ENCODE peak calls at places on chromosomes 1 and 21, in seven cellular contexts. C, M, K, V, R, G and W are unnamed samples.

GRCh38 chr1:223401873-223402789 is 8.9 kb downstream of the CCDC185 start:
- DNase-seq in C (no peak), M (no peak), K (peak; percentile 24), V (no peak), R (peak; percentile 73), G (no peak), W (peak; percentile 77)

GRCh38 chr21:35226302-35226701 is 177.2 kb upstream of the RUNX1 start:
- DNase-seq in C (no peak), M (no peak), K (no peak), V (no peak), R (peak; percentile 44), G (no peak), W (no peak)

GRCh38 chr1:33616780-33617179 is 144.3 kb downstream of the ZSCAN20 start:
- DNase-seq in C (no peak), M (no peak), K (no peak), V (no peak), R (no peak), G (no peak), W (no peak)

GRCh38 chr1:175191654-175192053 is 922 bp downstream of the KIAA0040 start:
- DNase-seq in C (peak; percentile 43), M (no peak), K (no peak), V (peak; percentile 29), R (peak; percentile 4), G (no peak), W (peak; percentile 39)

GRCh38 chr1:24283326-24284155 is 35.6 kb upstream of the GRHL3 start:
- DNase-seq in C (peak; percentile 73), M (no peak), K (peak; percentile 56), V (no peak), R (peak; percentile 54), G (no peak), W (peak; percentile 94)

GRCh38 chr1:156053770-156054499 is at the start of gene UBQLN4:
- DNase-seq in C (peak; percentile 87), M (peak; percentile 80), K (peak; percentile 67), V (peak; percentile 87), R (peak; percentile 84), G (peak; percentile 95), W (peak; percentile 86)

GRCh38 chr1:247373721-247374141 is 42.1 kb upstream of the ZNF496 start:
- DNase-seq in C (peak; percentile 61), M (peak; percentile 68), K (no peak), V (peak; percentile 21), R (peak; percentile 60), G (peak; percentile 80), W (peak; percentile 55)

GRCh38 chr1:228141082-228141870 is 1.2 kb downstream of the GUK1 start:
- DNase-seq in C (peak; percentile 52), M (no peak), K (no peak), V (peak; percentile 73), R (peak; percentile 87), G (peak; percentile 76), W (peak; percentile 29)

GRCh38 chr1:109347511-109347910 is 40.7 kb upstream of the MYBPHL start:
- DNase-seq in C (no peak), M (no peak), K (no peak), V (no peak), R (no peak), G (no peak), W (no peak)

GRCh38 chr1:59579222-59579621 is 235.5 kb upstream of the HOOK1 start:
- DNase-seq in C (no peak), M (no peak), K (no peak), V (no peak), R (no peak), G (no peak), W (no peak)

GRCh38 chr1:59569198-59569597 is 245.6 kb upstream of the HOOK1 start:
- DNase-seq in C (no peak), M (no peak), K (no peak), V (no peak), R (no peak), G (no peak), W (no peak)

GRCh38 chr1:59577774-59578173 is 237.0 kb upstream of the HOOK1 start:
- DNase-seq in C (no peak), M (no peak), K (no peak), V (no peak), R (no peak), G (no peak), W (no peak)

GRCh38 chr1:59570524-59570923 is 244.2 kb upstream of the HOOK1 start:
- DNase-seq in C (no peak), M (no peak), K (no peak), V (no peak), R (peak; percentile 27), G (no peak), W (peak; percentile 10)

DNA sequence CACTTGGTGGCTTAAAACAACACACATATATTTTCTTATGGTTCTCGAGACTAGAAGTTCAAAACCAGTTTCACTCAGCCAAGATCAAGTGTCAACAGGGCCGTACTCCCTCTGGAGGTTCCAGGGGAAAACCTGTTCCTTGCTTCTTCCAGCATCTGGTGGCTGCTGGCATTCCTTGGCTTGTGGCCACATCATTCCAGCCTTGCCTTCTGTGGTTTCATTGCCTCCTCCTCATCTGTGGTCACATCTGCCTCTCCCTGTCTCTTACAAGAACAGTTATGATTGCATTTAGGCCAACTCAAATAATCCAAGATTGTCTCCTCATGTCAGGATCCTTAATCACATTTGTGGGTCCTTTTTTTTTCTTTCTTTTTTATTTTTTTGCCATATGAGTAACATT is 240.7 kb upstream of the HOOK1 start:
- DNase-seq in C (no peak), M (no peak), K (no peak), V (no peak), R (peak; percentile 82), G (no peak), W (no peak)
- TF ChIP-seq CTCF in C (no peak), M (no peak), K (no peak), V (no peak), R (no peak), G (no peak), W (no peak)

DNA sequence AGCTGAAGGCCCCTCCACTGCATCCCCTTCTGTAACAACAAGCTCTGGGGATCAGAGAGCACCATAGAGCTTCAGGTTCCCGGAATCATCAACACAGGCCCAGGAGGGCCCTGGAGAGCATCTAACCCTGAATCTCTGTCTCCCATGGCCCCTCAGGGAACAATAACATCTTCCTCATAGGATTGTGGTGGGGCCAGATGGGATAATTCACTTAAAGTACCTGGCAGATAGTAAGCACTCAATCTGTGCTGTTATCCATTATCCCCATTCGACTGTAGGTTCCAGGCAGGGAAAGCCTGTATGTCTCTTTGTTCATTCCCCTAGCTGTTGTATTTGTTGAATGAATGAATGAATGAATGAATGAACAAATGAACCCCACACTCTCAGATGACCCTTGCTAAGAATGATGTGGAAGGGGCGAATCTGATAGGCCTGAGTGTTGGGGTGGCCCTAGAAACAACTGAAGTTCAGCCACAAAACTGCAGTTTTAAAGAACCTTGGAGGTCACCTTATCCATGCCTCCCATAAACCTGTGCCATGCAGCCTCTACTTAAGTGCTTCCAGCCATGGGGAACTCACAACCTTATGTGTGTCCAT is 14.5 kb downstream of the LAPTM5 start:
- DNase-seq in C (no peak), M (no peak), K (no peak), V (no peak), R (no peak), G (no peak), W (no peak)
- H3K4me3 ChIP-seq in C (no peak overlapping the region), M (no peak overlapping the region), K (no peak overlapping the region), V (no peak overlapping the region), R (no peak overlapping the region), G (no peak overlapping the region), W (no peak overlapping the region)

DNA sequence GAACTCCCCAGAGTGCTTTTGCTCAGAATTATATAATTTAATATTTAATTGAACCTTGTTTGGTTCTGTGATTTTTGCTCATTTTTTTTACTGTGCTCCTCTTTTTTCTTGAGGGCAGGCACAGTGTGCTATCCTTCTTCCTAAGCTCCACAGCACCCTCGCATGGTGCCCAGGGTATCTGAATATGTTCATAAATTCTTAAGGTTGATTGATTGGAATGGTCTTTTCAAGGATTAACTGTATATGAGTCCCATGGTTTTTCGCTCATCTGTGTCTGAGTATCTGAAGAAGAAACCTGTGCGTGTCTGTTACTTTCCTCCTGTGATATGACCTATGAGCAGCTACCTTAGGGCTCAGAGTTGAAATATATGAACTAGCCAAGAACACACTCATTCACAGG is 393.7 kb downstream of the HLX start:
- DNase-seq in C (no peak), M (no peak), K (no peak), V (no peak), R (no peak), G (no peak), W (no peak)
- TF ChIP-seq CTCF in C (no peak), M (peak; percentile 35), K (no peak), V (no peak), R (no peak), G (no peak), W (no peak)

GRCh38 chr1:17632106-17632505 is 92.6 kb downstream of the ARHGEF10L start:
- DNase-seq in C (no peak), M (no peak), K (no peak), V (no peak), R (no peak), G (no peak), W (no peak)

GRCh38 chr1:17631410-17631809 is 91.9 kb downstream of the ARHGEF10L start:
- DNase-seq in C (no peak), M (no peak), K (no peak), V (no peak), R (no peak), G (no peak), W (no peak)

GRCh38 chr1:17632541-17633193 is 93.2 kb downstream of the ARHGEF10L start:
- DNase-seq in C (no peak), M (no peak), K (no peak), V (no peak), R (peak; percentile 85), G (no peak), W (peak; percentile 55)

GRCh38 chr1:17629460-17629859 is 90.0 kb downstream of the ARHGEF10L start:
- DNase-seq in C (no peak), M (no peak), K (no peak), V (no peak), R (no peak), G (no peak), W (no peak)

GRCh38 chr1:17630048-17630830 is 90.7 kb downstream of the ARHGEF10L start:
- DNase-seq in C (peak; percentile 53), M (peak; percentile 88), K (no peak), V (no peak), R (peak; percentile 73), G (no peak), W (peak; percentile 48)
- H3K4me3 ChIP-seq in C (no peak overlapping the region), M (no peak overlapping the region), K (no peak overlapping the region), V (no peak overlapping the region), R (no peak overlapping the region), G (no peak overlapping the region), W (no peak overlapping the region)